ENCODE peak calls at places on chromosome 4, in nine cellular contexts. One of them, this sample, is unnamed.

GRCh38 chr4:123819362-123820035 is 422.9 kb downstream of the SPRY1 start:
- DNase-seq in NCI-H1436: no peak
- DNase-seq in smooth muscle cell of the brain vasculature: no peak
- DNase-seq in stimulated activated CD8-positive, alpha-beta memory T cell treated with anti-CD3 and anti-CD28 coated beads, Interleukin-2, amount 100 ng/mL, for 48 hours: no peak
- DNase-seq in stimulated activated naive CD4-positive, alpha-beta T cell: no peak
- DNase-seq in non-pigmented ciliary epithelial cell: no peak
- DNase-seq in GM23248: peak
- DNase-seq in kidney glomerular epithelial cell: no peak
- DNase-seq in nephron progenitor cell: no peak
- DNase-seq in this sample: peak

GRCh38 chr4:101944649-101945048 is 154.1 kb downstream of the BANK1 start:
- DNase-seq in kidney glomerular epithelial cell: peak
- DNase-seq in non-pigmented ciliary epithelial cell: peak
- DNase-seq in stimulated activated naive CD4-positive, alpha-beta T cell: no peak
- DNase-seq in nephron progenitor cell: no peak
- DNase-seq in stimulated activated CD8-positive, alpha-beta memory T cell treated with anti-CD3 and anti-CD28 coated beads, Interleukin-2, amount 100 ng/mL, for 48 hours: no peak
- DNase-seq in NCI-H1436: no peak
- DNase-seq in GM23248: peak
- DNase-seq in smooth muscle cell of the brain vasculature: no peak
- DNase-seq in this sample: peak

GRCh38 chr4:173218411-173219125 is 50.0 kb downstream of the GALNT7 start:
- DNase-seq in GM23248: peak
- DNase-seq in kidney glomerular epithelial cell: peak
- DNase-seq in non-pigmented ciliary epithelial cell: peak
- DNase-seq in smooth muscle cell of the brain vasculature: peak
- DNase-seq in NCI-H1436: no peak
- DNase-seq in nephron progenitor cell: no peak
- DNase-seq in stimulated activated naive CD4-positive, alpha-beta T cell: no peak
- DNase-seq in stimulated activated CD8-positive, alpha-beta memory T cell treated with anti-CD3 and anti-CD28 coated beads, Interleukin-2, amount 100 ng/mL, for 48 hours: no peak
- DNase-seq in this sample: peak

GRCh38 chr4:148779771-148780170 is 337.6 kb upstream of the NR3C2 start:
- DNase-seq in GM23248: no peak
- DNase-seq in kidney glomerular epithelial cell: no peak
- DNase-seq in NCI-H1436: no peak
- DNase-seq in nephron progenitor cell: no peak
- DNase-seq in stimulated activated naive CD4-positive, alpha-beta T cell: no peak
- DNase-seq in stimulated activated CD8-positive, alpha-beta memory T cell treated with anti-CD3 and anti-CD28 coated beads, Interleukin-2, amount 100 ng/mL, for 48 hours: no peak
- DNase-seq in smooth muscle cell of the brain vasculature: no peak
- DNase-seq in non-pigmented ciliary epithelial cell: no peak
- DNase-seq in this sample: no peak

GRCh38 chr4:151674804-151675290 is 86.0 kb downstream of the GATB start:
- DNase-seq in stimulated activated CD8-positive, alpha-beta memory T cell treated with anti-CD3 and anti-CD28 coated beads, Interleukin-2, amount 100 ng/mL, for 48 hours: no peak
- DNase-seq in non-pigmented ciliary epithelial cell: no peak
- DNase-seq in kidney glomerular epithelial cell: no peak
- DNase-seq in nephron progenitor cell: peak
- DNase-seq in smooth muscle cell of the brain vasculature: no peak
- DNase-seq in stimulated activated naive CD4-positive, alpha-beta T cell: no peak
- DNase-seq in GM23248: peak
- DNase-seq in NCI-H1436: no peak
- DNase-seq in this sample: no peak

GRCh38 chr4:83107636-83108035 is 6.9 kb downstream of the PLAC8 start:
- DNase-seq in NCI-H1436: no peak
- DNase-seq in GM23248: no peak
- DNase-seq in stimulated activated CD8-positive, alpha-beta memory T cell treated with anti-CD3 and anti-CD28 coated beads, Interleukin-2, amount 100 ng/mL, for 48 hours: no peak
- DNase-seq in smooth muscle cell of the brain vasculature: no peak
- DNase-seq in stimulated activated naive CD4-positive, alpha-beta T cell: no peak
- DNase-seq in nephron progenitor cell: no peak
- DNase-seq in non-pigmented ciliary epithelial cell: no peak
- DNase-seq in kidney glomerular epithelial cell: no peak
- DNase-seq in this sample: no peak

GRCh38 chr4:68466751-68467150 is 19.5 kb downstream of the TMPRSS11E start:
- DNase-seq in GM23248: peak
- DNase-seq in non-pigmented ciliary epithelial cell: no peak
- DNase-seq in stimulated activated naive CD4-positive, alpha-beta T cell: no peak
- DNase-seq in nephron progenitor cell: no peak
- DNase-seq in smooth muscle cell of the brain vasculature: no peak
- DNase-seq in NCI-H1436: no peak
- DNase-seq in kidney glomerular epithelial cell: peak
- DNase-seq in stimulated activated CD8-positive, alpha-beta memory T cell treated with anti-CD3 and anti-CD28 coated beads, Interleukin-2, amount 100 ng/mL, for 48 hours: no peak
- DNase-seq in this sample: peak

GRCh38 chr4:5361968-5362367 is 310.7 kb downstream of the STK32B start:
- DNase-seq in GM23248: peak
- DNase-seq in NCI-H1436: no peak
- DNase-seq in stimulated activated CD8-positive, alpha-beta memory T cell treated with anti-CD3 and anti-CD28 coated beads, Interleukin-2, amount 100 ng/mL, for 48 hours: no peak
- DNase-seq in non-pigmented ciliary epithelial cell: no peak
- DNase-seq in nephron progenitor cell: peak
- DNase-seq in kidney glomerular epithelial cell: no peak
- DNase-seq in smooth muscle cell of the brain vasculature: no peak
- DNase-seq in stimulated activated naive CD4-positive, alpha-beta T cell: no peak
- DNase-seq in this sample: peak

GRCh38 chr4:78346222-78346621 is 205.3 kb upstream of the ANXA3 start:
- DNase-seq in GM23248: no peak
- DNase-seq in non-pigmented ciliary epithelial cell: no peak
- DNase-seq in stimulated activated CD8-positive, alpha-beta memory T cell treated with anti-CD3 and anti-CD28 coated beads, Interleukin-2, amount 100 ng/mL, for 48 hours: no peak
- DNase-seq in kidney glomerular epithelial cell: no peak
- DNase-seq in NCI-H1436: no peak
- DNase-seq in nephron progenitor cell: no peak
- DNase-seq in stimulated activated naive CD4-positive, alpha-beta T cell: no peak
- DNase-seq in smooth muscle cell of the brain vasculature: no peak
- DNase-seq in this sample: no peak

GRCh38 chr4:13483142-13484044 is 747 bp downstream of the RAB28 start:
- DNase-seq in stimulated activated CD8-positive, alpha-beta memory T cell treated with anti-CD3 and anti-CD28 coated beads, Interleukin-2, amount 100 ng/mL, for 48 hours: no peak
- DNase-seq in nephron progenitor cell: peak
- DNase-seq in stimulated activated naive CD4-positive, alpha-beta T cell: peak
- DNase-seq in kidney glomerular epithelial cell: peak
- DNase-seq in non-pigmented ciliary epithelial cell: no peak
- DNase-seq in GM23248: peak
- DNase-seq in NCI-H1436: no peak
- DNase-seq in smooth muscle cell of the brain vasculature: peak
- DNase-seq in this sample: peak

GRCh38 chr4:8369426-8370105 is 71.0 kb downstream of the ACOX3 start:
- DNase-seq in nephron progenitor cell: no peak
- DNase-seq in non-pigmented ciliary epithelial cell: no peak
- DNase-seq in GM23248: no peak
- DNase-seq in smooth muscle cell of the brain vasculature: no peak
- DNase-seq in kidney glomerular epithelial cell: no peak
- DNase-seq in stimulated activated CD8-positive, alpha-beta memory T cell treated with anti-CD3 and anti-CD28 coated beads, Interleukin-2, amount 100 ng/mL, for 48 hours: no peak
- DNase-seq in NCI-H1436: no peak
- DNase-seq in stimulated activated naive CD4-positive, alpha-beta T cell: no peak
- DNase-seq in this sample: no peak

GRCh38 chr4:88448905-88449689 is 7.8 kb upstream of the HERC5 start:
- DNase-seq in stimulated activated CD8-positive, alpha-beta memory T cell treated with anti-CD3 and anti-CD28 coated beads, Interleukin-2, amount 100 ng/mL, for 48 hours: no peak
- DNase-seq in stimulated activated naive CD4-positive, alpha-beta T cell: no peak
- DNase-seq in non-pigmented ciliary epithelial cell: no peak
- DNase-seq in kidney glomerular epithelial cell: no peak
- DNase-seq in smooth muscle cell of the brain vasculature: no peak
- DNase-seq in nephron progenitor cell: no peak
- DNase-seq in GM23248: no peak
- DNase-seq in NCI-H1436: no peak
- DNase-seq in this sample: no peak

GRCh38 chr4:169234137-169234855 is 36.5 kb downstream of the SH3RF1 start:
- DNase-seq in GM23248: no peak
- DNase-seq in stimulated activated naive CD4-positive, alpha-beta T cell: no peak
- DNase-seq in nephron progenitor cell: no peak
- DNase-seq in stimulated activated CD8-positive, alpha-beta memory T cell treated with anti-CD3 and anti-CD28 coated beads, Interleukin-2, amount 100 ng/mL, for 48 hours: no peak
- DNase-seq in kidney glomerular epithelial cell: peak
- DNase-seq in NCI-H1436: no peak
- DNase-seq in non-pigmented ciliary epithelial cell: no peak
- DNase-seq in smooth muscle cell of the brain vasculature: no peak
- DNase-seq in this sample: no peak

GRCh38 chr4:3639613-3640586 is 107.7 kb upstream of the LRPAP1 start:
- DNase-seq in GM23248: no peak
- DNase-seq in nephron progenitor cell: no peak
- DNase-seq in stimulated activated CD8-positive, alpha-beta memory T cell treated with anti-CD3 and anti-CD28 coated beads, Interleukin-2, amount 100 ng/mL, for 48 hours: no peak
- DNase-seq in smooth muscle cell of the brain vasculature: no peak
- DNase-seq in kidney glomerular epithelial cell: no peak
- DNase-seq in NCI-H1436: no peak
- DNase-seq in stimulated activated naive CD4-positive, alpha-beta T cell: no peak
- DNase-seq in non-pigmented ciliary epithelial cell: no peak
- DNase-seq in this sample: no peak

GRCh38 chr4:73446336-73446938 is 10.4 kb downstream of the AFP start:
- DNase-seq in stimulated activated naive CD4-positive, alpha-beta T cell: no peak
- DNase-seq in GM23248: peak
- DNase-seq in smooth muscle cell of the brain vasculature: no peak
- DNase-seq in stimulated activated CD8-positive, alpha-beta memory T cell treated with anti-CD3 and anti-CD28 coated beads, Interleukin-2, amount 100 ng/mL, for 48 hours: no peak
- DNase-seq in non-pigmented ciliary epithelial cell: no peak
- DNase-seq in NCI-H1436: peak
- DNase-seq in kidney glomerular epithelial cell: peak
- DNase-seq in nephron progenitor cell: no peak
- DNase-seq in this sample: peak

GRCh38 chr4:29805245-29805644 is 914.9 kb upstream of the PCDH7 start:
- DNase-seq in non-pigmented ciliary epithelial cell: no peak
- DNase-seq in GM23248: no peak
- DNase-seq in stimulated activated naive CD4-positive, alpha-beta T cell: no peak
- DNase-seq in NCI-H1436: no peak
- DNase-seq in stimulated activated CD8-positive, alpha-beta memory T cell treated with anti-CD3 and anti-CD28 coated beads, Interleukin-2, amount 100 ng/mL, for 48 hours: no peak
- DNase-seq in nephron progenitor cell: no peak
- DNase-seq in kidney glomerular epithelial cell: no peak
- DNase-seq in smooth muscle cell of the brain vasculature: no peak
- DNase-seq in this sample: peak

GRCh38 chr4:84967292-84967651 is 782 bp upstream of the WDFY3 start:
- DNase-seq in non-pigmented ciliary epithelial cell: no peak
- DNase-seq in kidney glomerular epithelial cell: peak
- DNase-seq in NCI-H1436: no peak
- DNase-seq in GM23248: peak
- DNase-seq in nephron progenitor cell: no peak
- DNase-seq in stimulated activated naive CD4-positive, alpha-beta T cell: no peak
- DNase-seq in smooth muscle cell of the brain vasculature: no peak
- DNase-seq in stimulated activated CD8-positive, alpha-beta memory T cell treated with anti-CD3 and anti-CD28 coated beads, Interleukin-2, amount 100 ng/mL, for 48 hours: no peak
- DNase-seq in this sample: peak

GRCh38 chr4:7023901-7024300 is 19.3 kb upstream of the TADA2B start:
- DNase-seq in NCI-H1436: no peak
- DNase-seq in stimulated activated naive CD4-positive, alpha-beta T cell: no peak
- DNase-seq in GM23248: no peak
- DNase-seq in kidney glomerular epithelial cell: no peak
- DNase-seq in nephron progenitor cell: no peak
- DNase-seq in smooth muscle cell of the brain vasculature: no peak
- DNase-seq in stimulated activated CD8-positive, alpha-beta memory T cell treated with anti-CD3 and anti-CD28 coated beads, Interleukin-2, amount 100 ng/mL, for 48 hours: no peak
- DNase-seq in non-pigmented ciliary epithelial cell: no peak
- DNase-seq in this sample: no peak

GRCh38 chr4:86939123-86939522 is 4.3 kb downstream of the AFF1 start:
- DNase-seq in kidney glomerular epithelial cell: no peak
- DNase-seq in stimulated activated CD8-positive, alpha-beta memory T cell treated with anti-CD3 and anti-CD28 coated beads, Interleukin-2, amount 100 ng/mL, for 48 hours: no peak
- DNase-seq in NCI-H1436: peak
- DNase-seq in stimulated activated naive CD4-positive, alpha-beta T cell: no peak
- DNase-seq in smooth muscle cell of the brain vasculature: no peak
- DNase-seq in nephron progenitor cell: no peak
- DNase-seq in GM23248: peak
- DNase-seq in non-pigmented ciliary epithelial cell: no peak
- DNase-seq in this sample: no peak

GRCh38 chr4:11650801-11651596 is 222.3 kb upstream of the HS3ST1 start:
- DNase-seq in non-pigmented ciliary epithelial cell: no peak
- DNase-seq in GM23248: no peak
- DNase-seq in stimulated activated naive CD4-positive, alpha-beta T cell: no peak
- DNase-seq in stimulated activated CD8-positive, alpha-beta memory T cell treated with anti-CD3 and anti-CD28 coated beads, Interleukin-2, amount 100 ng/mL, for 48 hours: no peak
- DNase-seq in nephron progenitor cell: peak
- DNase-seq in smooth muscle cell of the brain vasculature: no peak
- DNase-seq in kidney glomerular epithelial cell: peak
- DNase-seq in NCI-H1436: no peak
- DNase-seq in this sample: peak

GRCh38 chr4:89511776-89512175 is 204.2 kb upstream of the GPRIN3 start:
- DNase-seq in kidney glomerular epithelial cell: no peak
- DNase-seq in stimulated activated naive CD4-positive, alpha-beta T cell: no peak
- DNase-seq in GM23248: no peak
- DNase-seq in non-pigmented ciliary epithelial cell: no peak
- DNase-seq in nephron progenitor cell: no peak
- DNase-seq in stimulated activated CD8-positive, alpha-beta memory T cell treated with anti-CD3 and anti-CD28 coated beads, Interleukin-2, amount 100 ng/mL, for 48 hours: no peak
- DNase-seq in smooth muscle cell of the brain vasculature: no peak
- DNase-seq in NCI-H1436: no peak
- DNase-seq in this sample: no peak

GRCh38 chr4:8732681-8733243 is 138.9 kb downstream of the HMX1 start:
- DNase-seq in stimulated activated naive CD4-positive, alpha-beta T cell: no peak
- DNase-seq in kidney glomerular epithelial cell: no peak
- DNase-seq in smooth muscle cell of the brain vasculature: no peak
- DNase-seq in nephron progenitor cell: no peak
- DNase-seq in GM23248: no peak
- DNase-seq in stimulated activated CD8-positive, alpha-beta memory T cell treated with anti-CD3 and anti-CD28 coated beads, Interleukin-2, amount 100 ng/mL, for 48 hours: no peak
- DNase-seq in non-pigmented ciliary epithelial cell: no peak
- DNase-seq in NCI-H1436: no peak
- DNase-seq in this sample: no peak

GRCh38 chr4:31366041-31366440 is 645.9 kb downstream of the PCDH7 start:
- DNase-seq in NCI-H1436: no peak
- DNase-seq in GM23248: peak
- DNase-seq in smooth muscle cell of the brain vasculature: no peak
- DNase-seq in stimulated activated CD8-positive, alpha-beta memory T cell treated with anti-CD3 and anti-CD28 coated beads, Interleukin-2, amount 100 ng/mL, for 48 hours: no peak
- DNase-seq in kidney glomerular epithelial cell: peak
- DNase-seq in non-pigmented ciliary epithelial cell: peak
- DNase-seq in stimulated activated naive CD4-positive, alpha-beta T cell: no peak
- DNase-seq in nephron progenitor cell: no peak
- DNase-seq in this sample: peak

GRCh38 chr4:94068712-94069111 is 139.0 kb upstream of the SMARCAD1 start:
- DNase-seq in non-pigmented ciliary epithelial cell: no peak
- DNase-seq in GM23248: no peak
- DNase-seq in smooth muscle cell of the brain vasculature: peak
- DNase-seq in kidney glomerular epithelial cell: no peak
- DNase-seq in stimulated activated CD8-positive, alpha-beta memory T cell treated with anti-CD3 and anti-CD28 coated beads, Interleukin-2, amount 100 ng/mL, for 48 hours: no peak
- DNase-seq in stimulated activated naive CD4-positive, alpha-beta T cell: no peak
- DNase-seq in NCI-H1436: no peak
- DNase-seq in nephron progenitor cell: no peak
- DNase-seq in this sample: peak

GRCh38 chr4:85486425-85487101 is 11.6 kb downstream of the ARHGAP24 start:
- DNase-seq in NCI-H1436: no peak
- DNase-seq in non-pigmented ciliary epithelial cell: no peak
- DNase-seq in stimulated activated naive CD4-positive, alpha-beta T cell: no peak
- DNase-seq in GM23248: peak
- DNase-seq in stimulated activated CD8-positive, alpha-beta memory T cell treated with anti-CD3 and anti-CD28 coated beads, Interleukin-2, amount 100 ng/mL, for 48 hours: no peak
- DNase-seq in nephron progenitor cell: no peak
- DNase-seq in smooth muscle cell of the brain vasculature: no peak
- DNase-seq in kidney glomerular epithelial cell: no peak
- DNase-seq in this sample: peak

GRCh38 chr4:176939445-176939844 is 146.7 kb upstream of the VEGFC start:
- DNase-seq in NCI-H1436: no peak
- DNase-seq in smooth muscle cell of the brain vasculature: peak
- DNase-seq in stimulated activated naive CD4-positive, alpha-beta T cell: no peak
- DNase-seq in GM23248: peak
- DNase-seq in non-pigmented ciliary epithelial cell: peak
- DNase-seq in nephron progenitor cell: no peak
- DNase-seq in kidney glomerular epithelial cell: no peak
- DNase-seq in stimulated activated CD8-positive, alpha-beta memory T cell treated with anti-CD3 and anti-CD28 coated beads, Interleukin-2, amount 100 ng/mL, for 48 hours: no peak
- DNase-seq in this sample: peak

GRCh38 chr4:12579172-12579571 is 905.0 kb downstream of the RAB28 start:
- DNase-seq in stimulated activated CD8-positive, alpha-beta memory T cell treated with anti-CD3 and anti-CD28 coated beads, Interleukin-2, amount 100 ng/mL, for 48 hours: no peak
- DNase-seq in GM23248: no peak
- DNase-seq in stimulated activated naive CD4-positive, alpha-beta T cell: no peak
- DNase-seq in smooth muscle cell of the brain vasculature: no peak
- DNase-seq in NCI-H1436: no peak
- DNase-seq in kidney glomerular epithelial cell: no peak
- DNase-seq in nephron progenitor cell: no peak
- DNase-seq in non-pigmented ciliary epithelial cell: no peak
- DNase-seq in this sample: no peak

GRCh38 chr4:54539500-54540029 is 118.2 kb upstream of the KIT start:
- DNase-seq in nephron progenitor cell: peak
- DNase-seq in non-pigmented ciliary epithelial cell: no peak
- DNase-seq in NCI-H1436: peak
- DNase-seq in stimulated activated naive CD4-positive, alpha-beta T cell: no peak
- DNase-seq in GM23248: peak
- DNase-seq in kidney glomerular epithelial cell: no peak
- DNase-seq in stimulated activated CD8-positive, alpha-beta memory T cell treated with anti-CD3 and anti-CD28 coated beads, Interleukin-2, amount 100 ng/mL, for 48 hours: no peak
- DNase-seq in smooth muscle cell of the brain vasculature: no peak
- DNase-seq in this sample: peak

GRCh38 chr4:151098191-151098590 is 1.2 kb upstream of the RPS3A start:
- DNase-seq in non-pigmented ciliary epithelial cell: no peak
- DNase-seq in stimulated activated naive CD4-positive, alpha-beta T cell: no peak
- DNase-seq in nephron progenitor cell: no peak
- DNase-seq in GM23248: no peak
- DNase-seq in NCI-H1436: no peak
- DNase-seq in kidney glomerular epithelial cell: no peak
- DNase-seq in stimulated activated CD8-positive, alpha-beta memory T cell treated with anti-CD3 and anti-CD28 coated beads, Interleukin-2, amount 100 ng/mL, for 48 hours: no peak
- DNase-seq in smooth muscle cell of the brain vasculature: no peak
- DNase-seq in this sample: no peak

GRCh38 chr4:2745981-2746806 is 9.9 kb downstream of the TNIP2 start:
- DNase-seq in kidney glomerular epithelial cell: no peak
- DNase-seq in GM23248: peak
- DNase-seq in stimulated activated CD8-positive, alpha-beta memory T cell treated with anti-CD3 and anti-CD28 coated beads, Interleukin-2, amount 100 ng/mL, for 48 hours: peak
- DNase-seq in non-pigmented ciliary epithelial cell: no peak
- DNase-seq in nephron progenitor cell: no peak
- DNase-seq in stimulated activated naive CD4-positive, alpha-beta T cell: no peak
- DNase-seq in NCI-H1436: no peak
- DNase-seq in smooth muscle cell of the brain vasculature: no peak
- DNase-seq in this sample: peak

GRCh38 chr4:59258002-59258401 is 1942.1 kb upstream of the ADGRL3 start:
- DNase-seq in nephron progenitor cell: no peak
- DNase-seq in stimulated activated CD8-positive, alpha-beta memory T cell treated with anti-CD3 and anti-CD28 coated beads, Interleukin-2, amount 100 ng/mL, for 48 hours: no peak
- DNase-seq in kidney glomerular epithelial cell: no peak
- DNase-seq in smooth muscle cell of the brain vasculature: no peak
- DNase-seq in stimulated activated naive CD4-positive, alpha-beta T cell: no peak
- DNase-seq in non-pigmented ciliary epithelial cell: no peak
- DNase-seq in GM23248: no peak
- DNase-seq in NCI-H1436: no peak
- DNase-seq in this sample: no peak